ENCODE peak calls at places on chromosomes 11 and 22, in six cellular contexts. H is EH; R is stimulated activated CD4-positive, alpha-beta T cell treated with anti-CD3 and anti-CD28 coated beads, Interleukin-1b, Interleukin-23, amount 100 ng/mL, for 1 hour; V is AML-193; D is psoas muscle; F is naive thymus-derived CD8-positive, alpha-beta T cell. M is an unnamed sample.

GRCh38 chr11:40384991-40385390 is 1074.5 kb downstream of the LRRC4C start:
- DNase-seq in H (peak), R (no peak), V (no peak), D (no peak), F (no peak), M (no peak)

GRCh38 chr11:50071584-50072225 is 39.0 kb downstream of the OR4C45 start:
- DNase-seq in H (no peak), R (no peak), V (no peak), D (no peak), F (no peak), M (no peak)

GRCh38 chr11:112238041-112238440 is 11.8 kb downstream of the PTS start:
- DNase-seq in H (peak), R (no peak), V (no peak), D (no peak), F (no peak), M (no peak)

GRCh38 chr11:47606731-47607130 is 12.5 kb upstream of the C1QTNF4 start:
- DNase-seq in H (no peak), R (no peak), V (no peak), D (no peak), F (no peak), M (no peak)

GRCh38 chr11:57474017-57474750 is 13.9 kb downstream of the RTN4RL2 start:
- DNase-seq in H (no peak), R (no peak), V (peak), D (no peak), F (peak), M (no peak)

GRCh38 chr11:47415091-47415854 is 6.9 kb downstream of the SLC39A13 start:
- DNase-seq in H (no peak), R (no peak), V (no peak), D (no peak), F (no peak), M (no peak)

GRCh38 chr11:106446961-106447360 is 369.5 kb downstream of the AASDHPPT start:
- DNase-seq in H (no peak), R (no peak), V (no peak), D (no peak), F (no peak), M (no peak)

GRCh38 chr11:43589601-43590250 is 90.8 kb upstream of the HSD17B12 start:
- DNase-seq in H (no peak), R (no peak), V (no peak), D (no peak), F (no peak), M (no peak)

GRCh38 chr11:26324270-26324669 is 7.7 kb upstream of the ANO3 start:
- DNase-seq in H (no peak), R (no peak), V (no peak), D (no peak), F (no peak), M (no peak)

GRCh38 chr11:103542851-103543250 is 433.6 kb downstream of the DYNC2H1 start:
- DNase-seq in H (no peak), R (no peak), V (no peak), D (no peak), F (no peak), M (no peak)

GRCh38 chr11:64447717-64448598 is 89.0 kb downstream of the RPS6KA4 start:
- DNase-seq in H (peak), R (no peak), V (peak), D (peak), F (no peak), M (no peak)

GRCh38 chr22:48743601-48744282 is 1083.9 kb downstream of the BRD1 start:
- DNase-seq in H (no peak), R (no peak), V (no peak), D (no peak), F (no peak), M (no peak)

GRCh38 chr11:2144549-2145220 is 5.5 kb upstream of the IGF2 start:
- DNase-seq in H (no peak), R (no peak), V (no peak), D (no peak), F (no peak), M (no peak)

GRCh38 chr11:706439-706956 is 467 bp downstream of the EPS8L2 start:
- DNase-seq in H (peak), R (no peak), V (no peak), D (peak), F (no peak), M (no peak)

GRCh38 chr11:68750197-68750987 is 928 bp downstream of the TESMIN start:
- DNase-seq in H (no peak), R (no peak), V (no peak), D (peak), F (peak), M (no peak)

GRCh38 chr22:35629406-35630234 is 12.5 kb upstream of the MB start:
- DNase-seq in H (peak), R (peak), V (peak), D (peak), F (no peak), M (no peak)

GRCh38 chr11:19628018-19628417 is 84.6 kb upstream of the NAV2 start:
- DNase-seq in H (peak), R (no peak), V (no peak), D (peak), F (no peak), M (no peak)

GRCh38 chr11:129804012-129804411 is 11.6 kb upstream of the TMEM45B start:
- DNase-seq in H (no peak), R (no peak), V (no peak), D (no peak), F (peak), M (no peak)

GRCh38 chr11:60858731-60859464 is 3.1 kb upstream of the PTGDR2 start:
- DNase-seq in H (no peak), R (no peak), V (no peak), D (no peak), F (peak), M (no peak)

GRCh38 chr22:47782461-47783075 is 1020.1 kb downstream of the TBC1D22A start:
- DNase-seq in H (no peak), R (no peak), V (no peak), D (no peak), F (no peak), M (no peak)

GRCh38 chr11:134008593-134008992 is 51.8 kb upstream of the IGSF9B start:
- DNase-seq in H (no peak), R (no peak), V (no peak), D (no peak), F (no peak), M (no peak)

GRCh38 chr22:46053563-46054090 is 76.7 kb upstream of the WNT7B start:
- DNase-seq in H (peak), R (no peak), V (peak), D (peak), F (peak), M (no peak)

GRCh38 chr22:38257170-38257569 is 15.6 kb downstream of the TMEM184B start:
- DNase-seq in H (peak), R (no peak), V (no peak), D (no peak), F (no peak), M (no peak)

GRCh38 chr22:32904044-32904443 is 102.5 kb downstream of the TIMP3 start:
- DNase-seq in H (peak), R (no peak), V (no peak), D (no peak), F (no peak), M (no peak)

GRCh38 chr22:32985899-32986772 is 72.0 kb downstream of the SYN3 start:
- DNase-seq in H (peak), R (no peak), V (peak), D (peak), F (peak), M (no peak)

GRCh38 chr11:76329084-76329648 is 51.8 kb downstream of the THAP12 start:
- DNase-seq in H (peak), R (no peak), V (no peak), D (no peak), F (no peak), M (no peak)

GRCh38 chr11:14623036-14623435 is 20.6 kb upstream of the PDE3B start:
- DNase-seq in H (no peak), R (no peak), V (no peak), D (no peak), F (peak), M (no peak)

GRCh38 chr22:50211147-50211546 is 10.3 kb downstream of the SELENOO start:
- DNase-seq in H (no peak), R (no peak), V (no peak), D (no peak), F (no peak), M (no peak)

GRCh38 chr11:36086366-36086765 is 142.5 kb downstream of the LDLRAD3 start:
- DNase-seq in H (no peak), R (no peak), V (no peak), D (no peak), F (no peak), M (no peak)

GRCh38 chr22:20804650-20805049 is 30.7 kb downstream of the SERPIND1 start:
- DNase-seq in H (no peak), R (no peak), V (no peak), D (no peak), F (no peak), M (no peak)

GRCh38 chr11:66789097-66789890 is 53.9 kb upstream of the RCE1 start:
- DNase-seq in H (peak), R (no peak), V (no peak), D (no peak), F (no peak), M (no peak)

GRCh38 chr11:121459413-121460041 is 6.8 kb upstream of the SORL1-AS1 start:
- DNase-seq in H (no peak), R (no peak), V (no peak), D (no peak), F (peak), M (no peak)

GRCh38 chr22:19577422-19577966 is 53.3 kb upstream of the CLDN5 start:
- DNase-seq in H (no peak), R (no peak), V (no peak), D (no peak), F (no peak), M (no peak)

GRCh38 chr11:16603245-16603644 is 135.2 kb upstream of the C11orf58 start:
- DNase-seq in H (no peak), R (no peak), V (no peak), D (no peak), F (no peak), M (no peak)

GRCh38 chr11:47980093-47980906 is at the start of gene PTPRJ:
- DNase-seq in H (peak), R (peak), V (no peak), D (peak), F (peak), M (no peak)

GRCh38 chr11:46121724-46122477 is 647 bp upstream of the PHF21A start:
- DNase-seq in H (peak), R (peak), V (peak), D (peak), F (peak), M (no peak)

GRCh38 chr22:49460662-49461371 is 366.9 kb downstream of the BRD1 start:
- DNase-seq in H (no peak), R (no peak), V (no peak), D (no peak), F (no peak), M (no peak)

GRCh38 chr11:4008116-4008515 is 86.5 kb upstream of the RRM1 start:
- DNase-seq in H (no peak), R (no peak), V (no peak), D (no peak), F (no peak), M (no peak)